ENCODE peak calls at places on chromosomes 16 and 17, in ten cellular contexts. One of them, this sample, is unnamed.
A peak's percentile ranks its signal among the peaks of the same experiment; 100 is the strongest.

GRCh38 chr16:25097304-25097988 is 14.1 kb upstream of the LCMT1 start:
- DNase-seq in AG10803: peak; percentile 53
- DNase-seq in neural progenitor cell: no peak
- DNase-seq in bronchial epithelial cell: no peak
- DNase-seq in GM23338: no peak
- DNase-seq in fibroblast of lung: peak; percentile 7
- DNase-seq in NB4: peak; percentile 41
- DNase-seq in heart left ventricle: no peak
- DNase-seq in tibial artery: no peak
- DNase-seq in PC-3: no peak
- DNase-seq in this sample: no peak

GRCh38 chr16:56113223-56113622 is 78.1 kb upstream of the GNAO1 start:
- DNase-seq in AG10803: no peak
- DNase-seq in neural progenitor cell: no peak
- DNase-seq in bronchial epithelial cell: no peak
- DNase-seq in GM23338: peak; percentile 14
- DNase-seq in fibroblast of lung: no peak
- DNase-seq in NB4: no peak
- DNase-seq in heart left ventricle: no peak
- DNase-seq in tibial artery: no peak
- DNase-seq in PC-3: no peak
- DNase-seq in this sample: no peak

GRCh38 chr17:27315796-27316465 is 22.0 kb downstream of the WSB1 start:
- DNase-seq in AG10803: no peak
- DNase-seq in neural progenitor cell: no peak
- DNase-seq in bronchial epithelial cell: no peak
- DNase-seq in GM23338: no peak
- DNase-seq in fibroblast of lung: no peak
- DNase-seq in NB4: no peak
- DNase-seq in heart left ventricle: no peak
- DNase-seq in tibial artery: no peak
- DNase-seq in PC-3: no peak
- DNase-seq in this sample: no peak

GRCh38 chr16:16004314-16004749 is 54.9 kb downstream of the ABCC1 start:
- DNase-seq in AG10803: peak; percentile 74
- DNase-seq in neural progenitor cell: no peak
- DNase-seq in bronchial epithelial cell: peak; percentile 37
- DNase-seq in GM23338: no peak
- DNase-seq in fibroblast of lung: peak; percentile 96
- DNase-seq in NB4: no peak
- DNase-seq in heart left ventricle: no peak
- DNase-seq in tibial artery: no peak
- DNase-seq in PC-3: peak; percentile 65
- DNase-seq in this sample: peak; percentile 75

GRCh38 chr17:3905017-3905486 is 11.2 kb downstream of the P2RX1 start:
- DNase-seq in AG10803: no peak
- DNase-seq in neural progenitor cell: no peak
- DNase-seq in bronchial epithelial cell: no peak
- DNase-seq in GM23338: no peak
- DNase-seq in fibroblast of lung: no peak
- DNase-seq in NB4: no peak
- DNase-seq in heart left ventricle: no peak
- DNase-seq in tibial artery: no peak
- DNase-seq in PC-3: no peak
- DNase-seq in this sample: no peak

GRCh38 chr17:1907818-1908698 is 78.3 kb downstream of the RPA1 start:
- DNase-seq in AG10803: peak; percentile 39
- DNase-seq in neural progenitor cell: peak; percentile 92
- DNase-seq in bronchial epithelial cell: no peak
- DNase-seq in GM23338: peak; percentile 72
- DNase-seq in fibroblast of lung: peak; percentile 34
- DNase-seq in NB4: no peak
- DNase-seq in heart left ventricle: no peak
- DNase-seq in tibial artery: no peak
- DNase-seq in PC-3: peak; percentile 19
- DNase-seq in this sample: peak; percentile 48

GRCh38 chr17:58284613-58285421 is 4.1 kb upstream of the MPO start:
- DNase-seq in AG10803: no peak
- DNase-seq in neural progenitor cell: peak; percentile 47
- DNase-seq in bronchial epithelial cell: no peak
- DNase-seq in GM23338: peak; percentile 75
- DNase-seq in fibroblast of lung: no peak
- DNase-seq in NB4: peak; percentile 99
- DNase-seq in heart left ventricle: no peak
- DNase-seq in tibial artery: no peak
- DNase-seq in PC-3: no peak
- DNase-seq in this sample: no peak

GRCh38 chr17:65588194-65588808 is 26.9 kb upstream of the AXIN2 start:
- DNase-seq in AG10803: no peak
- DNase-seq in neural progenitor cell: no peak
- DNase-seq in bronchial epithelial cell: peak; percentile 15
- DNase-seq in GM23338: no peak
- DNase-seq in fibroblast of lung: no peak
- DNase-seq in NB4: no peak
- DNase-seq in heart left ventricle: peak; percentile 14
- DNase-seq in tibial artery: no peak
- DNase-seq in PC-3: peak; percentile 49
- DNase-seq in this sample: no peak

GRCh38 chr16:2317231-2318020 is 23.1 kb downstream of the ABCA3 start:
- DNase-seq in AG10803: no peak
- DNase-seq in neural progenitor cell: no peak
- DNase-seq in bronchial epithelial cell: no peak
- DNase-seq in GM23338: no peak
- DNase-seq in fibroblast of lung: no peak
- DNase-seq in NB4: no peak
- DNase-seq in heart left ventricle: no peak
- DNase-seq in tibial artery: no peak
- DNase-seq in PC-3: no peak
- DNase-seq in this sample: no peak

GRCh38 chr17:82236142-82236971 is 7.5 kb downstream of the SLC16A3 start:
- DNase-seq in AG10803: no peak
- DNase-seq in neural progenitor cell: peak; percentile 86
- DNase-seq in bronchial epithelial cell: no peak
- DNase-seq in GM23338: peak; percentile 84
- DNase-seq in fibroblast of lung: peak; percentile 64
- DNase-seq in NB4: peak; percentile 73
- DNase-seq in heart left ventricle: no peak
- DNase-seq in tibial artery: peak; percentile 83
- DNase-seq in PC-3: peak; percentile 63
- DNase-seq in this sample: peak; percentile 54

GRCh38 chr17:2227025-2227699 is 76.4 kb downstream of the SMG6 start:
- DNase-seq in AG10803: no peak
- DNase-seq in neural progenitor cell: no peak
- DNase-seq in bronchial epithelial cell: peak; percentile 96
- DNase-seq in GM23338: no peak
- DNase-seq in fibroblast of lung: no peak
- DNase-seq in NB4: no peak
- DNase-seq in heart left ventricle: no peak
- DNase-seq in tibial artery: no peak
- DNase-seq in PC-3: no peak
- DNase-seq in this sample: no peak

GRCh38 chr17:67365762-67366192 is 600 bp downstream of the PSMD12 start:
- DNase-seq in AG10803: peak; percentile 65
- DNase-seq in neural progenitor cell: no peak
- DNase-seq in bronchial epithelial cell: peak; percentile 71
- DNase-seq in GM23338: no peak
- DNase-seq in fibroblast of lung: peak; percentile 71
- DNase-seq in NB4: peak; percentile 62
- DNase-seq in heart left ventricle: no peak
- DNase-seq in tibial artery: no peak
- DNase-seq in PC-3: peak; percentile 58
- DNase-seq in this sample: peak; percentile 71

GRCh38 chr17:8151641-8152111 is 528 bp downstream of the PER1 start:
- DNase-seq in AG10803: peak; percentile 79
- DNase-seq in neural progenitor cell: peak; percentile 66
- DNase-seq in bronchial epithelial cell: peak; percentile 29
- DNase-seq in GM23338: peak; percentile 54
- DNase-seq in fibroblast of lung: peak; percentile 83
- DNase-seq in NB4: peak; percentile 62
- DNase-seq in heart left ventricle: peak; percentile 92
- DNase-seq in tibial artery: peak; percentile 96
- DNase-seq in PC-3: peak; percentile 36
- DNase-seq in this sample: peak; percentile 73

GRCh38 chr16:85625485-85626117 is 12.5 kb downstream of the GSE1 start:
- DNase-seq in AG10803: no peak
- DNase-seq in neural progenitor cell: no peak
- DNase-seq in bronchial epithelial cell: no peak
- DNase-seq in GM23338: no peak
- DNase-seq in fibroblast of lung: no peak
- DNase-seq in NB4: no peak
- DNase-seq in heart left ventricle: no peak
- DNase-seq in tibial artery: no peak
- DNase-seq in PC-3: no peak
- DNase-seq in this sample: no peak

GRCh38 chr17:8964801-8965393 is 610 bp downstream of the PIK3R5 start:
- DNase-seq in AG10803: no peak
- DNase-seq in neural progenitor cell: peak; percentile 13
- DNase-seq in bronchial epithelial cell: no peak
- DNase-seq in GM23338: no peak
- DNase-seq in fibroblast of lung: no peak
- DNase-seq in NB4: peak; percentile 28
- DNase-seq in heart left ventricle: no peak
- DNase-seq in tibial artery: no peak
- DNase-seq in PC-3: no peak
- DNase-seq in this sample: no peak

GRCh38 chr16:1918312-1918889 is at the start of gene HS3ST6:
- DNase-seq in AG10803: no peak
- DNase-seq in neural progenitor cell: peak; percentile 83
- DNase-seq in bronchial epithelial cell: no peak
- DNase-seq in GM23338: peak; percentile 60
- DNase-seq in fibroblast of lung: no peak
- DNase-seq in NB4: no peak
- DNase-seq in heart left ventricle: no peak
- DNase-seq in tibial artery: no peak
- DNase-seq in PC-3: no peak
- DNase-seq in this sample: no peak

GRCh38 chr16:4369006-4369766 is 2.5 kb upstream of the VASN start:
- DNase-seq in AG10803: peak; percentile 58
- DNase-seq in neural progenitor cell: no peak
- DNase-seq in bronchial epithelial cell: peak; percentile 77
- DNase-seq in GM23338: no peak
- DNase-seq in fibroblast of lung: no peak
- DNase-seq in NB4: no peak
- DNase-seq in heart left ventricle: no peak
- DNase-seq in tibial artery: peak; percentile 85
- DNase-seq in PC-3: peak; percentile 83
- DNase-seq in this sample: no peak

GRCh38 chr17:73427198-73427597 is 115.4 kb upstream of the CDC42EP4 start:
- DNase-seq in AG10803: no peak
- DNase-seq in neural progenitor cell: no peak
- DNase-seq in bronchial epithelial cell: no peak
- DNase-seq in GM23338: no peak
- DNase-seq in fibroblast of lung: no peak
- DNase-seq in NB4: no peak
- DNase-seq in heart left ventricle: no peak
- DNase-seq in tibial artery: no peak
- DNase-seq in PC-3: peak; percentile 60
- DNase-seq in this sample: no peak

DNA sequence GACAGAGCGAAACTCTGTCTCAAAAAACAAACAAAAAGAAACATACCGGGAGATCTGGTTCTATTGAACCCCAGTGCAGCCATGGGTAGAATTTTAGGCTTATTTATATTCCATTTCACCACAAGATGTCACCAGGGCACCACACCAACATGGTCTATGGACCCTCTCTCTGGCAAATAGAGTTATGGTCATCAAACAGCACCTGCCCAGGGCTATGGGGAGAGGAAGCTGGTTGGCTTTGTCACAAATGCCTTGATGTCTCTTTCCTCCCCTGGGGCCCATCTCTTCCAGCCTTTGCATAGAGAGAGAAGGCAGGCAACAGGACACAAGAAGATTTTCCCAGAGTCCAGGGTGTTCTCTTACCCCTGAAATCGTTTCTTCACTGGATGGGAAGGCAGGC is 128.4 kb downstream of the WWOX start:
- DNase-seq in AG10803: no peak
- DNase-seq in neural progenitor cell: peak; percentile 45
- DNase-seq in bronchial epithelial cell: no peak
- DNase-seq in GM23338: peak; percentile 64
- DNase-seq in fibroblast of lung: no peak
- DNase-seq in NB4: peak; percentile 38
- DNase-seq in heart left ventricle: no peak
- DNase-seq in tibial artery: no peak
- DNase-seq in PC-3: peak; percentile 39
- DNase-seq in this sample: no peak
- TF ChIP-seq CTCF in AG10803: no peak
- TF ChIP-seq CTCF in neural progenitor cell: peak; percentile 53
- TF ChIP-seq CTCF in bronchial epithelial cell: no peak
- TF ChIP-seq CTCF in GM23338: peak; percentile 57
- TF ChIP-seq CTCF in fibroblast of lung: no peak
- TF ChIP-seq CTCF in NB4: peak; percentile 8
- TF ChIP-seq CTCF in heart left ventricle: peak; percentile 41
- TF ChIP-seq CTCF in tibial artery: no peak
- TF ChIP-seq CTCF in PC-3: peak; percentile 47
- TF ChIP-seq CTCF in this sample: no peak

GRCh38 chr16:5722220-5722619 is 624.6 kb upstream of the EEF2KMT start:
- DNase-seq in AG10803: no peak
- DNase-seq in neural progenitor cell: no peak
- DNase-seq in bronchial epithelial cell: no peak
- DNase-seq in GM23338: no peak
- DNase-seq in fibroblast of lung: no peak
- DNase-seq in NB4: no peak
- DNase-seq in heart left ventricle: no peak
- DNase-seq in tibial artery: no peak
- DNase-seq in PC-3: no peak
- DNase-seq in this sample: no peak
- H3K4me3 ChIP-seq in AG10803: no peak overlapping the region
- H3K4me3 ChIP-seq in neural progenitor cell: no peak overlapping the region
- H3K4me3 ChIP-seq in bronchial epithelial cell: no peak overlapping the region
- H3K4me3 ChIP-seq in GM23338: no peak overlapping the region
- H3K4me3 ChIP-seq in fibroblast of lung: no peak overlapping the region
- H3K4me3 ChIP-seq in NB4: no peak overlapping the region
- H3K4me3 ChIP-seq in heart left ventricle: no peak overlapping the region
- H3K4me3 ChIP-seq in tibial artery: no peak overlapping the region
- H3K4me3 ChIP-seq in PC-3: no peak overlapping the region
- H3K4me3 ChIP-seq in this sample: no peak overlapping the region

GRCh38 chr17:48954300-48954755 is 9.7 kb upstream of the SNF8 start:
- DNase-seq in AG10803: peak; percentile 64
- DNase-seq in neural progenitor cell: peak; percentile 75
- DNase-seq in bronchial epithelial cell: peak; percentile 27
- DNase-seq in GM23338: peak; percentile 79
- DNase-seq in fibroblast of lung: peak; percentile 76
- DNase-seq in NB4: peak; percentile 73
- DNase-seq in heart left ventricle: no peak
- DNase-seq in tibial artery: no peak
- DNase-seq in PC-3: peak; percentile 81
- DNase-seq in this sample: peak; percentile 77
- TF ChIP-seq CTCF in AG10803: peak; percentile 75
- TF ChIP-seq CTCF in neural progenitor cell: peak; percentile 74
- TF ChIP-seq CTCF in bronchial epithelial cell: peak; percentile 49
- TF ChIP-seq CTCF in GM23338: peak; percentile 83
- TF ChIP-seq CTCF in fibroblast of lung: peak; percentile 73
- TF ChIP-seq CTCF in NB4: peak; percentile 55
- TF ChIP-seq CTCF in heart left ventricle: no peak
- TF ChIP-seq CTCF in tibial artery: no peak
- TF ChIP-seq CTCF in PC-3: peak; percentile 92
- TF ChIP-seq CTCF in this sample: peak; percentile 84

DNA sequence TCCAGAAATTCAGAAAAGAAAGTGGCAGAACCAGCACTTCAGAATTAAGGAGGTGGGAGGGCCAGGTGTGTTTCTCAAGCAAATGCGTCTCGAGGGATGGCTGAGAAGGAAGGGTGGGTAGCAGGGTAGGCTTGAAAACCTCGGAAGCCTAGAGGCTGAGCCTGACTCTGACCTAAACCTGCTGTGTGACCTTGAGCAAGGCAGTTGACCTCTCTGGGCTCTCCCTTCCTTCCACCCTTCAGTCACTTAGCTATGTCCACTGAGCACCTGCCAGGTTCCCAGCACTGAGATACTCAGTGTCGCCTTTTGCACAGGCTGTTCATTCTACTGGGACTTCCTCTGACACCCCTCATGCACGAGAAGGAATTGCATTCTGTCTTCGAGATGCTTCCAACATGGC is 113.0 kb downstream of the GSG1L start:
- DNase-seq in AG10803: no peak
- DNase-seq in neural progenitor cell: no peak
- DNase-seq in bronchial epithelial cell: no peak
- DNase-seq in GM23338: no peak
- DNase-seq in fibroblast of lung: no peak
- DNase-seq in NB4: no peak
- DNase-seq in heart left ventricle: no peak
- DNase-seq in tibial artery: no peak
- DNase-seq in PC-3: no peak
- DNase-seq in this sample: no peak
- H3K4me3 ChIP-seq in AG10803: no peak overlapping the region
- H3K4me3 ChIP-seq in neural progenitor cell: no peak overlapping the region
- H3K4me3 ChIP-seq in bronchial epithelial cell: no peak overlapping the region
- H3K4me3 ChIP-seq in GM23338: no peak overlapping the region
- H3K4me3 ChIP-seq in fibroblast of lung: no peak overlapping the region
- H3K4me3 ChIP-seq in NB4: no peak overlapping the region
- H3K4me3 ChIP-seq in heart left ventricle: no peak overlapping the region
- H3K4me3 ChIP-seq in tibial artery: no peak overlapping the region
- H3K4me3 ChIP-seq in PC-3: no peak overlapping the region
- H3K4me3 ChIP-seq in this sample: no peak overlapping the region